ENCODE peak calls at places on chromosomes 3 and 15, in five cellular contexts. L is IMR-90, S is heart right ventricle, A is AG10803, J is neural crest cell. N is an unnamed sample.

GRCh38 chr3:170603770-170604510 is 18.1 kb upstream of the SLC7A14 start:
- DNase-seq in L (peak; percentile 42), J (no peak), A (peak; percentile 11), S (no peak), N (peak; percentile 40)

GRCh38 chr15:100241572-100242479 is 99.9 kb downstream of the ADAMTS17 start:
- DNase-seq in A (no peak), J (no peak), L (no peak), S (no peak), N (peak; percentile 16)

GRCh38 chr15:82647835-82648256 is 683 bp upstream of the CPEB1 start:
- DNase-seq in J (no peak), S (peak; percentile 22), L (no peak), A (no peak), N (no peak)

GRCh38 chr3:121660356-121661171 is at the start of gene HCLS1:
- DNase-seq in S (peak; percentile 31), A (no peak), J (no peak), L (no peak), N (peak; percentile 12)

GRCh38 chr15:49538520-49538919 is 82.1 kb downstream of the FAM227B start:
- DNase-seq in A (no peak), J (no peak), L (no peak), S (no peak), N (no peak)

GRCh38 chr15:82936966-82937647 is 15.4 kb downstream of the HOMER2 start:
- DNase-seq in L (peak; percentile 6), J (no peak), S (no peak), A (peak; percentile 73), N (no peak)

GRCh38 chr3:124663690-124664089 is 66.6 kb upstream of the UMPS start:
- DNase-seq in A (peak; percentile 52), J (no peak), L (peak; percentile 28), S (no peak), N (peak; percentile 19)

GRCh38 chr3:55013145-55013544 is 85.3 kb upstream of the LRTM1 start:
- DNase-seq in L (peak; percentile 45), A (peak; percentile 52), S (no peak), J (no peak), N (peak; percentile 43)

GRCh38 chr15:87967951-87968350 is 288.6 kb downstream of the NTRK3 start:
- DNase-seq in A (peak; percentile 27), L (no peak), S (no peak), J (no peak), N (no peak)

GRCh38 chr15:87604857-87605446 is 651.6 kb downstream of the NTRK3 start:
- DNase-seq in J (peak; percentile 34), L (no peak), A (no peak), S (no peak), N (peak; percentile 35)

GRCh38 chr15:68078365-68078764 is 24.2 kb downstream of the PIAS1 start:
- DNase-seq in L (no peak), S (no peak), A (no peak), J (no peak), N (no peak)

GRCh38 chr15:36584511-36584910 is 5.1 kb downstream of the CDIN1 start:
- DNase-seq in L (no peak), S (peak; percentile 27), J (no peak), A (no peak), N (no peak)

GRCh38 chr3:36193448-36193847 is 186.9 kb upstream of the STAC start:
- DNase-seq in S (no peak), J (no peak), L (no peak), A (no peak), N (peak; percentile 79)

GRCh38 chr3:122944671-122945151 is 82.9 kb downstream of the SEMA5B start:
- DNase-seq in S (no peak), A (peak; percentile 60), L (no peak), J (no peak), N (peak; percentile 82)

GRCh38 chr3:29291262-29291981 is 10.6 kb downstream of the RBMS3 start:
- DNase-seq in S (no peak), A (peak; percentile 72), L (no peak), J (no peak), N (peak; percentile 44)

GRCh38 chr15:63573533-63573932 is 23.7 kb upstream of the FBXL22 start:
- DNase-seq in A (no peak), S (no peak), J (no peak), L (peak; percentile 57), N (no peak)

GRCh38 chr3:63940389-63940757 is 28.2 kb upstream of the SCAANT1 start:
- DNase-seq in J (no peak), A (peak; percentile 75), L (peak; percentile 76), S (no peak), N (peak; percentile 80)

GRCh38 chr3:55491296-55491816 is 4.2 kb upstream of the WNT5A start:
- DNase-seq in J (no peak), A (peak; percentile 94), S (no peak), L (peak; percentile 92), N (peak; percentile 96)

GRCh38 chr15:73341886-73342600 is 26.7 kb downstream of the HCN4 start:
- DNase-seq in J (no peak), S (peak; percentile 51), L (no peak), A (no peak), N (no peak)

GRCh38 chr3:37241880-37242279 is 67.5 kb upstream of the LRRFIP2 start:
- DNase-seq in A (no peak), S (no peak), J (no peak), L (no peak), N (no peak)

DNA sequence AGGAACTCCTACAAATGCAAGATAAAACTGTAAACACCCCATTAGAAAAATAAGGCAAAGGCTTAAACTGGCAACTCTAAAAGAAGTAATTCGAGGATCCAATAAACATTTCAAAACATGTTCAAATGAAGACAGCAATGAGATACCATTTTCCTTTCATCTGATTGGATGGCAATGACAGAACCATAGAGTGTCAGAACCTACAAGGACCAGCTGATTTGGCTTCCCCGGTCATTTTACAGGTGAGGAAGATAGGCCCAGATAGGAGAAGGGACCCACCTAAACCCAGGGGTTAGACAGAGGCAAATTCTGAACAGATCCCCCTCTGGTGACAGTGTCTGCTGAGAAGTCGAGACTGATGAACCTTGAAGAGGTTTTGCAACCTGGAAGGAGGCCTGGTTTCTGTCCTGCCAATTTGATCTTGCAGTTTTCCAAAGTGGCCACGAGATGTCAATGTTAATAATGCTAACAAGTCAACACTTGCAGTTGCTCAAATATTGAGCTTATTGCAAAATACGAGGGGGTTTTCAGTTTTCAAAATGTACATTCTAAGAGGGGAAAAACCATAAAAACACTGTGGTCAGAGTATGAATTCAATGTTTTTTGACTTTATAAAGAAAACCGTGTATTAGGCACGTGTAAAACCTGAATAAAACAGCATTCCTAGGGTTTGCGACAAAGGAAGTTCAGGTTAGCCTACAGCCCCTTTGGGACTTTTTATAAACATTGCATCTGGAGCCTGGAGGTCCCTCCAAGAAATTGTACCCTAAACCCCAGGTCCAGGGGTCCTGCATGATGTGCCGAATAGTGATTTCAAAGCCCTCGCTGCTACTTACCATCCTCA is 21.5 kb downstream of the CFAP161 start:
- DNase-seq in A (peak; percentile 83), J (peak; percentile 3), L (peak; percentile 77), S (no peak), N (peak; percentile 85)
- TF ChIP-seq CTCF in A (peak; percentile 78), J (peak; percentile 63), L (peak; percentile 80), S (peak; percentile 65), N (peak; percentile 72)

GRCh38 chr15:89499156-89499555 is 2.8 kb upstream of the RHCG start:
- DNase-seq in S (no peak), J (no peak), L (no peak), A (no peak), N (no peak)

GRCh38 chr15:89498574-89498906 is 2.2 kb upstream of the RHCG start:
- DNase-seq in J (no peak), A (no peak), S (no peak), L (no peak), N (no peak)

GRCh38 chr15:89502867-89503595 is 6.6 kb upstream of the RHCG start:
- DNase-seq in A (no peak), S (no peak), L (no peak), J (no peak), N (no peak)

GRCh38 chr15:89501646-89502045 is 5.3 kb upstream of the RHCG start:
- DNase-seq in A (no peak), J (no peak), S (no peak), L (no peak), N (no peak)

GRCh38 chr15:89500397-89501270 is 4.3 kb upstream of the RHCG start:
- DNase-seq in J (no peak), S (no peak), A (no peak), L (no peak), N (no peak)
- TF ChIP-seq CTCF in J (peak; percentile 41), S (no peak), A (peak; percentile 24), L (peak; percentile 22), N (peak; percentile 24)

GRCh38 chr3:134651347-134652041 is 672 bp upstream of the KY start:
- DNase-seq in J (no peak), S (peak; percentile 55), A (peak; percentile 59), L (peak; percentile 26), N (peak; percentile 80)

GRCh38 chr3:134652409-134652831 is 1.6 kb upstream of the KY start:
- DNase-seq in A (peak; percentile 86), S (no peak), J (no peak), L (peak; percentile 29), N (peak; percentile 90)

GRCh38 chr3:134649106-134649705 is 1.6 kb downstream of the KY start:
- DNase-seq in J (no peak), S (no peak), L (no peak), A (no peak), N (no peak)

GRCh38 chr3:134652886-134653630 is 2.2 kb upstream of the KY start:
- DNase-seq in A (no peak), J (no peak), S (no peak), L (no peak), N (no peak)

DNA sequence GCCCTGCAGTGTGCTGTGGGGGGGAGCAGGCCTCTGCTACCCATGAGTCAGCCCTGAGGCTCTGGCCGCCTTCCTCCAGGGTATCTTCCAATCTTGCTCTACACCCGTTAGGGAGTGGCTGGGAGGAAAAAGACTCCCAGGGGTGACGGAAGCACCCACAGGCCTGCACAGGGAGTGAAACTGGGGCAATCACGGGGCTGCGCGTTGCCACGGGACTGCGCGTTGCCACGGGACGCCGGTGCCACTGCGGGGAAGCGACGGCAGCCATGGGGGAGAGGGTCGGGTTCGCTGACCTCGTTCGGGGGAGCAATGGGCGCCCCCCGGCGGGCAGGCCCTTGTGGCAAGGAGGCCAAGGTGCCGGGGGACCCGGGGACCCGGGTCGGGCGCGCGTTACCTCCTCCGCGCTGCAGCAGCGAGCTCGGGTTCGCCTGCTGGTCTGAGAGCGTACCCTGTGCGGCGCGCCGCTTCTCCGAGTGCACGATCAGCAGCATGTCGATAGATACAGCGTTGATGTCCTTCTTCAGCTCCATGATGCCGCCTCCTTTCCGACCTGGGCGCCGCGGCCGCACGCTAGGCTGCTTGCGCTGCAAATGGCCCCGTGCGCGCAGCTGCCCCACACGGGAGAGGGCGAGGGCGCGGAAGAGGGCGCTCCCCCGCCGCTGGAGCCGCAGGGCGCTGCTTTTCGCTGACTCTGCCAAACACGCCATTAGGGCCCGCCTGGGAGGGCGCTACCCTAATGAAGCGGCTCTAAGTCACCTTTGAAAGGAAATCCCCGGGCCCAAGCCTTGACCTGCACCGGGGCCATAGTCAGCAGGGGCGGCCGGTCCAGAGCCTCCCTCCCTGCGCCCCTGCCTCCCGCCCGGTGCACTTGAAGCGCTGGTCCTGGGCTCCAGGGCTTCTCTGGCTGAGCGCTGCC is at the start of gene KY:
- DNase-seq in S (peak; percentile 71), J (peak; percentile 37), L (peak; percentile 26), A (peak; percentile 59), N (peak; percentile 66)
- TF ChIP-seq CTCF in S (peak; percentile 32), J (no peak), L (peak; percentile 28), A (peak; percentile 12), N (peak; percentile 15)

DNA sequence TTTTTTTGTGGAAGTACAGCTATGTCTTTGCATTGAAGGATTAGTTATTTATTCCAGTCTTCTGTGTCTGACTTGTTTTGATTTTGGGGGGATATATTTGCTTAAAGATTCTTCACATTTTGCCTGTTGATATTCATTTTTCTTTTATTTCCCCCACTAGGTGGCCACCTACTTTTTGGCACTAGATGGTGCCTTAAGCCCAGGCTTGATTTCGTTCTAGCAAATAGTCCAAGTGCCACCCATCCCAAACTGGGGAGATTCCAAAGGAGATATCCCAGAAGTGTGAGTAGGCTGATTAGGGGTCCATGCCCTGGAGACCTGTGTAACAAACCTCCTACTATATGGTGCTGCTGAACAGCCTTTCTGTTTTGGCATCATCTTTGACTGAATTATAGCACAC is 80.0 kb upstream of the SPATA16 start:
- DNase-seq in J (no peak), S (no peak), L (no peak), A (peak; percentile 1), N (peak; percentile 0)
- TF ChIP-seq CTCF in J (peak; percentile 49), S (peak; percentile 14), L (peak; percentile 39), A (peak; percentile 29), N (no peak)